ENCODE peak calls at places on chromosomes 7 and 10, in nine cellular contexts. P is activated naive CD8-positive, alpha-beta T cell treated with anti-CD3 and anti-CD28 coated beads for 36 hours; M is activated CD4-positive, alpha-beta T cell treated with anti-CD3 and anti-CD28 coated beads for 24 hours; Q is activated CD8-positive, alpha-beta memory T cell treated with anti-CD3 and anti-CD28 coated beads for 4 hours; R is PC-9; U is MM.1S; G is stimulated activated CD4-positive, alpha-beta T cell treated with anti-CD3 and anti-CD28 coated beads, Interleukin-2, amount 100 ng/mL, for 48 hours; I is HTR-8/SVneo; K is NCI-H774. A is an unnamed sample.

GRCh38 chr10:132610071-132610701 is 72.6 kb downstream of the INPP5A start:
- DNase-seq in P (no peak), M (no peak), Q (no peak), R (no peak), U (no peak), G (no peak), I (no peak), K (no peak), A (no peak)

GRCh38 chr10:79152423-79152817 is 83.7 kb downstream of the ZMIZ1 start:
- DNase-seq in P (no peak), M (no peak), Q (no peak), R (peak), U (no peak), G (no peak), I (no peak), K (no peak), A (no peak)

GRCh38 chr7:83442911-83443310 is 206.0 kb downstream of the SEMA3E start:
- DNase-seq in P (no peak), M (no peak), Q (no peak), R (no peak), U (no peak), G (no peak), I (no peak), K (no peak), A (no peak)

GRCh38 chr10:31368724-31369123 is 49.7 kb downstream of the ZEB1 start:
- DNase-seq in P (no peak), M (no peak), Q (no peak), R (no peak), U (no peak), G (no peak), I (no peak), K (no peak), A (no peak)

GRCh38 chr7:138670594-138670993 is 30.6 kb downstream of the SVOPL start:
- DNase-seq in P (no peak), M (no peak), Q (no peak), R (no peak), U (no peak), G (no peak), I (no peak), K (no peak), A (no peak)

GRCh38 chr7:121313793-121314676 is 14.8 kb upstream of the WNT16 start:
- DNase-seq in P (no peak), M (no peak), Q (no peak), R (no peak), U (peak), G (no peak), I (no peak), K (peak), A (peak)

GRCh38 chr7:2461268-2462026 is 14.8 kb downstream of the GRIFIN start:
- DNase-seq in P (no peak), M (no peak), Q (no peak), R (no peak), U (no peak), G (no peak), I (no peak), K (no peak), A (no peak)

GRCh38 chr10:125057158-125058001 is 103.0 kb downstream of the CTBP2 start:
- DNase-seq in P (no peak), M (no peak), Q (no peak), R (no peak), U (peak), G (no peak), I (no peak), K (no peak), A (no peak)

GRCh38 chr7:539731-540411 is 20.2 kb upstream of the PDGFA start:
- DNase-seq in P (no peak), M (no peak), Q (no peak), R (peak), U (no peak), G (no peak), I (peak), K (no peak), A (peak)

GRCh38 chr10:11699546-11700097 is 42.6 kb upstream of the ECHDC3 start:
- DNase-seq in P (no peak), M (no peak), Q (no peak), R (no peak), U (no peak), G (no peak), I (no peak), K (no peak), A (no peak)

GRCh38 chr7:110664798-110665197 is 426.1 kb upstream of the LRRN3 start:
- DNase-seq in P (no peak), M (no peak), Q (no peak), R (no peak), U (no peak), G (no peak), I (no peak), K (no peak), A (no peak)

GRCh38 chr10:50275650-50276235 is 24.4 kb upstream of the ASAH2 start:
- DNase-seq in P (peak), M (no peak), Q (no peak), R (peak), U (peak), G (peak), I (peak), K (peak), A (no peak)

GRCh38 chr7:20595971-20596370 is 19.5 kb upstream of the ABCB5 start:
- DNase-seq in P (no peak), M (no peak), Q (no peak), R (no peak), U (no peak), G (no peak), I (no peak), K (no peak), A (no peak)

GRCh38 chr7:90828601-90829000 is 232.5 kb downstream of the CDK14 start:
- DNase-seq in P (no peak), M (no peak), Q (no peak), R (no peak), U (no peak), G (no peak), I (no peak), K (no peak), A (no peak)

A was measured in HCT116.